ENCODE peak calls at places on chromosomes 16 and 17, in four cellular contexts. W, Z, I and T are unnamed samples.

GRCh38 chr17:64547354-64547753 is 40.6 kb downstream of the CEP95 start:
- DNase-seq in W (peak), I (no peak), Z (no peak), T (peak)

GRCh38 chr17:43702636-43703035 is 40.9 kb upstream of the MEOX1 start:
- DNase-seq in W (peak), Z (peak), I (no peak), T (peak)

GRCh38 chr17:3827124-3827773 is 18.8 kb downstream of the NCBP3 start:
- DNase-seq in Z (peak), W (peak), I (no peak), T (peak)

GRCh38 chr16:8120001-8120400 is 470.3 kb downstream of the TMEM114 start:
- DNase-seq in I (no peak), Z (no peak), W (no peak), T (no peak)

GRCh38 chr16:84983308-84983707 is 28.0 kb downstream of the ZDHHC7 start:
- DNase-seq in Z (no peak), W (no peak), I (no peak), T (no peak)

GRCh38 chr16:89693931-89694783 is 7.3 kb downstream of the SPATA2L start:
- DNase-seq in I (no peak), Z (peak), W (no peak), T (no peak)

GRCh38 chr17:77637807-77638182 is 320.7 kb upstream of the TNRC6C start:
- DNase-seq in W (peak), I (no peak), Z (peak), T (peak)

GRCh38 chr17:1490643-1491405 is 1.7 kb downstream of the MYO1C start:
- DNase-seq in W (peak), Z (peak), I (no peak), T (peak)

GRCh38 chr16:88781140-88782077 is 3.6 kb downstream of the PIEZO1 start:
- DNase-seq in Z (no peak), W (peak), I (no peak), T (no peak)

GRCh38 chr16:48335961-48336360 is 49.3 kb downstream of the SIAH1 start:
- DNase-seq in Z (no peak), W (no peak), I (no peak), T (no peak)

GRCh38 chr17:17849147-17849820 is 12.5 kb upstream of the SREBF1 start:
- DNase-seq in Z (no peak), I (peak), W (peak), T (no peak)
- TF ChIP-seq USF1 in Z (no peak), I (peak), W (peak), T (no peak)

DNA sequence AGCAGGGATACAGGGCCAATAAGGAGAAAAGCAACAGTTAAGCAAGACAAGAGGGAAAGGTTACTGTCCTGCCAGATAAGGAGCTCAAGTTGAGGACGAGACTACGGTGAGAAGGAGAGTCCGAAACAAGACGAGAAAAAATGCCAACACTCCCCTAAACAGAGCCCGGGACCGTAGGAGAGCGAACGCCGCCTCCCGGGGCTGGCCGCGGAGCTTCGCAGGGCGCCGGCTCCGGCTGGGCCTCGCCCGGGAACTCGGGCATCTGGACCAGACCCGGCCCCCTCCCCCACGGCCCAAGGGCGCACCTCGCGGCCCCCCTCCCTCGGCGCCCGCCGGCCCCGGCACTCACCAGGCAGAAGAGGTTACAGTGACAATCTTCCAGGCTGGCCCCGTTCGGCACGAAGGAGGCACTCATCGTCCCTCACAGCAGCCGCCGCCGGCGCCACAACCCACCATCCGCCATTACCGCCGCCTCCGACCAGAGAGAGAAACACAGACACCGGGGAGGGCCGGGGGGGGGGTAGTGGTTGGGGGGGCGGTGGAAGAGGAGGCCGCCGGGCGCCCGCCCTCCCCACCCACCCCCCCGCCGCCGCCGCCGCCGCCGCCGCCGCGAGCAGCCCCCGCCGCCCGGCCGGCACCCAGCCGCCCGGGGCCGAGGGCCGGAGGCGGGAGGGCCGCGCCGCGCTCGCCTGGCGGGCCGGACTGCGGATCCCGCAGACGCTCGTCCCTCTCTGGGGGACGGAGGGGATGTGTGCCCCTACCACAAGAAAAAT is at the start of gene MED13:
- DNase-seq in I (no peak), W (peak), Z (peak), T (peak)
- TF ChIP-seq USF1 in I (no peak), W (no peak), Z (no peak), T (no peak)

DNA sequence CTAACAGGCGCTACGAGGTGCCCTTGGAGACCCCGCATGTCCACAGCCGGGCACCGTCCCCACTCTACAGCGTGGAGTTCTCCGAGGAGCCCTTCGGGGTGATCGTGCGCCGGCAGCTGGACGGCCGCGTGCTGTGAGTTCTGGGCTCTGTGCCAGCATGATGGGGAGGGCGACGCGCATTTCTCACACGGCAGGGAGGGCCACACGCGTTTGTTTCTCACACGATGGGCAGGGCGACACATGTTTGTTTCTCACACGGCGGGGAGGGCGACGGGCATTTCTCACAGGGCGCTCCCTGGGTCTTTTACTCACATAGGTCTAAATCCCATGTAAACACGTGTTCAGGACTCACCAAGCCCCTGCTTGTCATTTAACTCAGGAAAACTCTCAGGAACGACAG is 4.4 kb downstream of the GAA start:
- DNase-seq in W (peak), I (no peak), Z (peak), T (no peak)
- TF ChIP-seq USF1 in W (no peak), I (no peak), Z (no peak), T (no peak)

DNA sequence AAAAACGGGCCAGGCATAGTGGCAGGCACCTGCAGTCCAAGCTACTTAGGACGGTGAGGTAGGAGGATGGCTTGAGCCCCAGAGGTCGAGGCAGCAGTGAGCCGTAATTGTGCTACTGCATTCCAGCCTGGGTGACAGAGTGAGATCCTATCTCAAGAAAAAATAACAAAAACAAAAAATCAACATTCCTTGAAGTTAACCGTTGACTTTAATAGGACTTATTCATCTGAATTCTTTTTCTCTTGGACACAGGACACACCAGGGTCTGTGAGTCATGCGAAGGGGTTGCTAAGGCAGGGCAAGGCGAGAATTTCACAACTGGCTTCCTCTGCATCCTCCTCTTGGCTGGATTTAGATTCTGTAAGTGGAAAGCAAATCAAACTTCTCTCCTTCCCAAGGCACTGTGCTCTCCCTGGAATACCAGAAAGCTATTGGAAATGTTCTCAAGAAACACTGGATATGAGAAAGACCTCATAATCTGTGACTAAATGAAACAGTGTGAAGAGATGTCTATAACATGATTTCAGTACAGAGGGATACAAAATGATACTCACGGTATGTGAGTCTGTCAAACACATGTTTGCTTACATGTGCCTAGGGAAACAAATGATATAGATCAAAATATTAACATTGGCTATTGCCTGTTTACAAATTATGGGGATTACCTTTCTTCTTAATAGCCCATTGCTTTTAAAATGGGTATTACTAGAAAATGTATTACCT is 99.6 kb downstream of the SYCE1L start:
- DNase-seq in Z (no peak), I (no peak), W (no peak), T (no peak)
- TF ChIP-seq USF1 in Z (no peak), I (no peak), W (no peak), T (no peak)

GRCh38 chr16:27687605-27688004 is 137.7 kb downstream of the KATNIP start:
- DNase-seq in I (no peak), Z (no peak), W (no peak), T (no peak)
- TF ChIP-seq USF1 in I (no peak), Z (no peak), W (no peak), T (no peak)

DNA sequence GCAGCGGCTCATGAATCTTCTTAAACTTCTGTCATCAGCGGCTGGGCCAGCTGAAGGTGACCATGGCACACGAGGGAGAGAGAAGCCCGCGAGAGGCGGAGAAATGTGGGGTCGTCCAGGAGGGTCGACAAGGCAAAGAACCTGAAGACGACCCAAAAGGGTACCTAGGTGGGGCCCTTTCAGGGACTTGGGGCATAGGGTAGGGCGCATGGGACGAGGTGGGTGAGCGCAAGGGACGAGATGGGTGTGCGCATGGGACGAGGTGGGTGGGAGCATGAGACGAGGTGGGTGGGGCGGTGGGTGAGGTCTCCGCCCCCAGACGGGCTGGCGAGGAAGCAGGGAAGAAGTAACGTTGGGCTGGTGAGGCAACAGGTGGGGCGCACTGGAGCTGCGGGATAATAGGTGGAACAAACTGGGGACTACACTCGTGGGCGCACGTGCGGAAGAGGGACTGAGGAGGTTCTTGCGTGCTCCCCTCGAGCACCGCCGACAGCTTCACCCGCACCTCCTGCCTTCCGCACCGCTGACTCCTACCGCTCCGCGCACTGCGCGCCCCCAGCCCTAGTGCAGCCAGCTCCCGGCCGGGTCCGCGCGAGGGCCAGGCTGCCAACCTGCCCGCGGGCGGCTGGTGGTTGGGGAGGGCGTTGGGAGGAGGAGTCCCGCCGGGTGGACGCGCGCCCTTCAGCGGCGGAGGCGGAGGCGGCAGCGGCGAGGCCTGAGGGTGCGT is 23.2 kb upstream of the CRYM start:
- DNase-seq in W (peak), I (peak), Z (peak), T (peak)
- TF ChIP-seq USF1 in W (peak), I (no peak), Z (no peak), T (no peak)

DNA sequence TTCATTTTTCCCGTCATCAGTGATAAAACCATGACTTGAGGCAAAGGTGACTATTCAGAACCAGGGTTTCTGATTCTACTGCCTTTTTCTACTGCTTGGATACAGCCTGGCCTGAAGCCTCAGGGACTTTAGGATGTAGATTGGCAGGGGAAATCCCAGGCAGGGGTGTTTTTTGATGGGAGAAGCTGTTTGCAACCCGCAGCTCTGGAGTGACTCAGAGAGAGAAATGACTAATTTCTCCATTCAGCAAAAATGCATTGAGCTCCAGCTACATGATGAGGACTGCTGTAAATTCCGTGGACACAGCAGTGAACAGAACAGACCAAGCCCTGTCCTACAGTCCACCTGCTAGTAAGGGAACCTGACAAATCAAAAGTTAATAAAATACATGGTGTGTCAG is 560.6 kb downstream of the CDH13 start:
- DNase-seq in Z (no peak), W (no peak), I (no peak), T (no peak)
- TF ChIP-seq USF1 in Z (no peak), W (no peak), I (no peak), T (no peak)

GRCh38 chr16:59440-60059 is 5.9 kb downstream of the SNRNP25 start:
- DNase-seq in I (no peak), W (no peak), Z (no peak), T (no peak)
- TF ChIP-seq USF1 in I (no peak), W (no peak), Z (no peak), T (no peak)

GRCh38 chr17:28043296-28043695 is 819 bp downstream of the NLK start:
- DNase-seq in I (no peak), W (no peak), Z (no peak), T (no peak)

GRCh38 chr17:28042721-28043291 is 329 bp downstream of the NLK start:
- DNase-seq in I (no peak), Z (no peak), W (no peak), T (no peak)

GRCh38 chr17:28041844-28042656 is 427 bp upstream of the NLK start:
- DNase-seq in Z (no peak), W (no peak), I (no peak), T (no peak)

GRCh38 chr17:28041068-28041843 is 1.2 kb upstream of the NLK start:
- DNase-seq in I (peak), W (peak), Z (peak), T (peak)

DNA sequence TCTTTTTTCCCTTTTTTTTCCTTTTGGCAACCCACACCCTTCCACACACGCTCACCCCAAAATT is at the start of gene NLK:
- DNase-seq in I (no peak), Z (no peak), W (no peak), T (no peak)
- TF ChIP-seq USF1 in I (no peak), Z (no peak), W (no peak), T (no peak)

DNA sequence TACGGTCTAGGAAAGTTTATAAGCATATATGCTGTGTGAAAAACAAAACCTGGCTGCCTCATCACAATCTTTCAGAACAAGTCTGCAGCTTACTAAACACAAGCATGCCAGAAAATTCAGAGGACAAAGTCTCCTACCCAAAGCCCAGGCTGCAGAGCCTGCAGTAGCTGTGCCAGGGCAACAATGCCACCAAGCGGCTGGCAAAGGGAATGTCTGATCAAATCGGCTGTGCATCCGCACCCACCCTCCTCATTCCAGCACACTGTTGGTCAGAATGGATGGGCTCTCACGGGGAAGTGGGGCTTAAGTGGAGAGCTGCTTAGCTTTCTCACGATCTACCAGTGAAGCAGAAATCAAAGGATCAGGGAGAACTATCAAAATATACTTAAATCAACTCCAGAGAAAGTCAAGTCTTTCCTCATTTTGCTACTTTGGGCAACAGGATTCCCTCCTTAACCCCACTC is 73.5 kb downstream of the CYTH1 start:
- DNase-seq in Z (peak), W (peak), I (no peak), T (peak)
- TF ChIP-seq USF1 in Z (no peak), W (no peak), I (no peak), T (no peak)